ENCODE peak calls at places on chromosome 13, in nine cellular contexts. L, U, G, R, H, M, S, N and J are unnamed samples.

GRCh38 chr13:41356788-41357187 is 45.7 kb downstream of the NAA16 start:
- DNase-seq in L (no peak), U (no peak), G (peak; percentile 20), R (no peak), H (no peak), M (no peak), S (no peak), N (peak; percentile 48), J (peak; percentile 53)

GRCh38 chr13:24632382-24633121 is 47.7 kb upstream of the ATP12A start:
- DNase-seq in L (no peak), U (no peak), G (no peak), R (no peak), H (no peak), M (no peak), S (no peak), N (no peak), J (no peak)

GRCh38 chr13:51955281-51955771 is 55.9 kb downstream of the ATP7B start:
- DNase-seq in L (no peak), U (no peak), G (no peak), R (no peak), H (no peak), M (no peak), S (no peak), N (no peak), J (no peak)

GRCh38 chr13:34779171-34779570 is 162.9 kb upstream of the NBEA start:
- DNase-seq in L (peak; percentile 18), U (no peak), G (no peak), R (no peak), H (no peak), M (no peak), S (no peak), N (no peak), J (no peak)

GRCh38 chr13:30752991-30753616 is 17.8 kb downstream of the ALOX5AP start:
- DNase-seq in L (no peak), U (no peak), G (no peak), R (no peak), H (no peak), M (no peak), S (no peak), N (no peak), J (no peak)

GRCh38 chr13:110138700-110139036 is 168.3 kb downstream of the COL4A1 start:
- DNase-seq in L (no peak), U (peak; percentile 21), G (no peak), R (no peak), H (no peak), M (no peak), S (no peak), N (no peak), J (no peak)

GRCh38 chr13:33057019-33057785 is 41.0 kb downstream of the KL start:
- DNase-seq in L (peak; percentile 42), U (peak; percentile 18), G (no peak), R (no peak), H (peak; percentile 53), M (no peak), S (no peak), N (no peak), J (no peak)

GRCh38 chr13:27522847-27523246 is 72.5 kb upstream of the MTIF3 start:
- DNase-seq in L (no peak), U (no peak), G (no peak), R (no peak), H (no peak), M (no peak), S (no peak), N (no peak), J (no peak)

GRCh38 chr13:50122465-50122864 is 107.2 kb downstream of the KCNRG start:
- DNase-seq in L (no peak), U (no peak), G (no peak), R (no peak), H (no peak), M (no peak), S (no peak), N (no peak), J (no peak)

GRCh38 chr13:103510007-103510406 is 443.8 kb upstream of the SLC10A2 start:
- DNase-seq in L (no peak), U (no peak), G (no peak), R (no peak), H (no peak), M (no peak), S (no peak), N (no peak), J (no peak)

GRCh38 chr13:60230593-60230992 is 66.9 kb upstream of the DIAPH3 start:
- DNase-seq in L (peak; percentile 56), U (no peak), G (no peak), R (no peak), H (peak; percentile 27), M (no peak), S (no peak), N (no peak), J (no peak)

GRCh38 chr13:21639604-21640003 is 31.3 kb upstream of the FGF9 start:
- DNase-seq in L (no peak), U (no peak), G (no peak), R (no peak), H (no peak), M (no peak), S (no peak), N (no peak), J (no peak)

GRCh38 chr13:91863699-91864098 is 465.3 kb downstream of the GPC5 start:
- DNase-seq in L (no peak), U (no peak), G (no peak), R (no peak), H (no peak), M (no peak), S (no peak), N (no peak), J (no peak)

GRCh38 chr13:48221301-48222190 is 11.5 kb upstream of the ITM2B start:
- DNase-seq in L (no peak), U (no peak), G (no peak), R (no peak), H (no peak), M (no peak), S (no peak), N (no peak), J (no peak)

GRCh38 chr13:111187879-111188643 is 73.0 kb downstream of the ARHGEF7 start:
- DNase-seq in L (peak; percentile 43), U (no peak), G (no peak), R (no peak), H (peak; percentile 49), M (no peak), S (no peak), N (no peak), J (peak; percentile 17)

GRCh38 chr13:41813426-41813825 is 147.5 kb downstream of the VWA8 start:
- DNase-seq in L (peak; percentile 16), U (no peak), G (no peak), R (no peak), H (peak; percentile 34), M (no peak), S (no peak), N (no peak), J (no peak)

GRCh38 chr13:45456196-45456972 is 8.4 kb upstream of the COG3 start:
- DNase-seq in L (peak; percentile 34), U (no peak), G (no peak), R (no peak), H (peak; percentile 55), M (no peak), S (no peak), N (no peak), J (no peak)

GRCh38 chr13:107450931-107451330 is 764.4 kb downstream of the LIG4 start:
- DNase-seq in L (peak; percentile 92), U (no peak), G (no peak), R (peak; percentile 84), H (peak; percentile 8), M (no peak), S (no peak), N (no peak), J (no peak)

GRCh38 chr13:101875717-101876393 is 423.4 kb downstream of the ITGBL1 start:
- DNase-seq in L (peak; percentile 25), U (no peak), G (no peak), R (no peak), H (no peak), M (no peak), S (no peak), N (no peak), J (no peak)

GRCh38 chr13:87661471-87661870 is 9.7 kb upstream of the SLITRK5 start:
- DNase-seq in L (no peak), U (no peak), G (no peak), R (no peak), H (no peak), M (no peak), S (no peak), N (no peak), J (no peak)

GRCh38 chr13:45331123-45331619 is 9.8 kb downstream of the TPT1 start:
- DNase-seq in L (no peak), U (no peak), G (no peak), R (no peak), H (no peak), M (no peak), S (no peak), N (no peak), J (no peak)

GRCh38 chr13:113916330-113916815 is 52.5 kb upstream of the GAS6 start:
- DNase-seq in L (peak; percentile 54), U (no peak), G (no peak), R (peak; percentile 3), H (no peak), M (no peak), S (no peak), N (no peak), J (no peak)

GRCh38 chr13:40665754-40666057 is 735 bp downstream of the FOXO1 start:
- DNase-seq in L (no peak), U (peak; percentile 13), G (peak; percentile 37), R (no peak), H (no peak), M (no peak), S (no peak), N (peak; percentile 39), J (peak; percentile 51)

GRCh38 chr13:58573742-58574141 is 942.2 kb downstream of the PCDH17 start:
- DNase-seq in L (no peak), U (no peak), G (no peak), R (no peak), H (no peak), M (no peak), S (no peak), N (no peak), J (no peak)

GRCh38 chr13:110874508-110874960 is 40.3 kb downstream of the ANKRD10 start:
- DNase-seq in L (peak; percentile 77), U (peak; percentile 68), G (peak; percentile 29), R (peak; percentile 95), H (peak; percentile 96), M (peak; percentile 92), S (peak; percentile 85), N (peak; percentile 78), J (peak; percentile 74)

GRCh38 chr13:32007494-32007893 is 24.1 kb upstream of the FRY start:
- DNase-seq in L (no peak), U (no peak), G (no peak), R (no peak), H (peak; percentile 14), M (no peak), S (no peak), N (no peak), J (no peak)

GRCh38 chr13:76830805-76831204 is 55.4 kb downstream of the KCTD12 start:
- DNase-seq in L (no peak), U (no peak), G (no peak), R (no peak), H (no peak), M (no peak), S (no peak), N (no peak), J (no peak)

GRCh38 chr13:112057736-112058518 is 9.0 kb upstream of the SOX1 start:
- DNase-seq in L (no peak), U (no peak), G (no peak), R (no peak), H (no peak), M (no peak), S (no peak), N (no peak), J (no peak)

GRCh38 chr13:72960541-72960940 is 98.3 kb upstream of the KLF5 start:
- DNase-seq in L (no peak), U (no peak), G (no peak), R (no peak), H (no peak), M (no peak), S (peak; percentile 40), N (no peak), J (no peak)

GRCh38 chr13:42681394-42681793 is 100.0 kb upstream of the FAM216B start:
- DNase-seq in L (no peak), U (no peak), G (no peak), R (no peak), H (no peak), M (no peak), S (no peak), N (no peak), J (no peak)

GRCh38 chr13:28320884-28321574 is 173.9 kb downstream of the FLT1 start:
- DNase-seq in L (no peak), U (no peak), G (no peak), R (no peak), H (no peak), M (no peak), S (no peak), N (no peak), J (no peak)